ENCODE peak calls at places on chromosomes 6 and 20, in eight cellular contexts. C is vagina, E is PC-3, Y is A549, F is upper lobe of right lung, W is suprapubic skin, I is adrenal gland, G is left lung. Q is an unnamed sample. For H3K4me1, the result is how much of the 10 kb centered on the place peaks cover.

GRCh38 chr6:89375427-89375868 is 22.9 kb upstream of the UBE2J1 start:
- DNase-seq in C (no peak), G (peak), W (no peak), I (peak), E (peak), Y (peak), F (peak), Q (no peak)

GRCh38 chr20:15364781-15365180 is 1027.4 kb upstream of the FLRT3 start:
- DNase-seq in C (no peak), F (no peak), W (no peak), I (no peak), E (no peak), Y (no peak), G (no peak), Q (no peak)

GRCh38 chr6:134196568-134197301 is 121.2 kb downstream of the SGK1 start:
- DNase-seq in E (peak), C (no peak), W (no peak), I (no peak), G (no peak), Y (no peak), F (no peak), Q (no peak)

GRCh38 chr20:9515211-9515580 is 806 bp downstream of the LAMP5 start:
- DNase-seq in F (no peak), I (no peak), C (no peak), G (no peak), W (no peak), Y (no peak), E (no peak), Q (no peak)

GRCh38 chr20:46551508-46552280 is 1.2 kb upstream of the OCSTAMP start:
- DNase-seq in C (no peak), G (no peak), F (no peak), W (no peak), Y (no peak), I (no peak), E (no peak), Q (no peak)

GRCh38 chr6:72363844-72364740 is 257.8 kb upstream of the KCNQ5 start:
- DNase-seq in F (no peak), E (peak), Y (peak), W (no peak), G (peak), C (no peak), I (no peak), Q (no peak)

GRCh38 chr6:30741789-30742315 is 635 bp downstream of the FLOT1 start:
- DNase-seq in C (no peak), I (peak), W (no peak), Y (no peak), E (peak), G (no peak), F (no peak), Q (no peak)

GRCh38 chr6:90168693-90169131 is 127.9 kb downstream of the BACH2 start:
- DNase-seq in F (no peak), C (no peak), E (peak), Y (no peak), I (no peak), G (no peak), W (no peak), Q (no peak)

GRCh38 chr20:4303136-4303535 is 287.8 kb upstream of the RNF24 start:
- DNase-seq in F (no peak), E (no peak), G (no peak), Y (no peak), I (no peak), W (no peak), C (no peak), Q (no peak)

GRCh38 chr6:134774244-134774643 is 175.7 kb downstream of the ALDH8A1 start:
- DNase-seq in E (peak), I (no peak), G (no peak), Y (no peak), W (no peak), C (no peak), F (no peak), Q (no peak)

GRCh38 chr20:11958852-11959251 is 41.2 kb downstream of the BTBD3 start:
- DNase-seq in W (no peak), F (no peak), C (no peak), G (no peak), E (no peak), I (no peak), Y (no peak), Q (peak)

GRCh38 chr6:164097056-164097455 is 682.5 kb downstream of the QKI start:
- DNase-seq in F (no peak), E (no peak), C (no peak), W (no peak), I (no peak), Y (no peak), G (no peak), Q (no peak)

GRCh38 chr20:61803903-61804804 is 261.5 kb downstream of the TAF4 start:
- DNase-seq in W (no peak), Y (no peak), E (no peak), G (no peak), F (peak), I (no peak), C (no peak), Q (peak)

GRCh38 chr20:61801857-61802442 is 263.7 kb downstream of the TAF4 start:
- DNase-seq in E (no peak), C (no peak), W (no peak), I (no peak), G (no peak), F (peak), Y (no peak), Q (no peak)

GRCh38 chr20:61803416-61803902 is 262.2 kb downstream of the TAF4 start:
- DNase-seq in W (no peak), F (peak), Y (no peak), I (no peak), C (no peak), E (no peak), G (no peak), Q (no peak)

GRCh38 chr20:61801428-61801827 is 264.3 kb downstream of the TAF4 start:
- DNase-seq in F (no peak), C (no peak), W (no peak), Y (no peak), G (no peak), I (no peak), E (no peak), Q (no peak)

GRCh38 chr20:61802721-61803311 is 262.9 kb downstream of the TAF4 start:
- DNase-seq in I (no peak), E (no peak), Y (no peak), W (no peak), C (no peak), G (no peak), F (peak), Q (no peak)
- H3K4me1 ChIP-seq in I (under half), E (under half), Y (under half), W (under half), C (under half), G (under half), F (under half), Q (under half)

DNA sequence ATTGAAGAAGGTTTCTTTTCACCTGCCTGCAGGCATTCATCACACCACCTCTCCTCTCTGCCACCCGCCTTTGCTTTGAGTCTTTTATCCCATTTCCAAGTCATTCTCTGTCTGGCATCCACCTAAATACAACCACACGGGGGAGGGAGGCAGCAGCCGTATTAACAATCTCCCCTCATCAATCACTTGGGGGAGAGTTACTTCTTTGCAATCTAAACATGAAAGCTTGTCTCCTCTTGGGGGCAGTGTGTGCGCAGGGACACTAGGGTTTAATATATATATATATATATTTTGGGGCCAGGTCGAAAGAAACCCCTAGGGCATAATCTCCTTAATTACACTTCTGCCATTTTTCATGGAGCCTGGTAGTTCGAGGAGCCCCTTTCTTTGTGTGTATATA is 214.5 kb downstream of the TSHZ2 start:
- DNase-seq in G (no peak), F (no peak), I (no peak), C (no peak), Y (no peak), W (no peak), E (peak), Q (no peak)
- TF ChIP-seq CTCF in G (no peak), F (no peak), I (no peak), C (no peak), Y (no peak), W (no peak), E (peak), Q (no peak)

GRCh38 chr6:168318579-168319278 is 848 bp downstream of the DACT2 start:
- DNase-seq in Y (no peak), G (no peak), W (no peak), C (no peak), F (no peak), E (no peak), I (no peak), Q (no peak)
- H3K4me3 ChIP-seq in Y (peak), G (peak), W (peak), C (peak), F (peak), E (no peak), I (peak), Q (peak)

DNA sequence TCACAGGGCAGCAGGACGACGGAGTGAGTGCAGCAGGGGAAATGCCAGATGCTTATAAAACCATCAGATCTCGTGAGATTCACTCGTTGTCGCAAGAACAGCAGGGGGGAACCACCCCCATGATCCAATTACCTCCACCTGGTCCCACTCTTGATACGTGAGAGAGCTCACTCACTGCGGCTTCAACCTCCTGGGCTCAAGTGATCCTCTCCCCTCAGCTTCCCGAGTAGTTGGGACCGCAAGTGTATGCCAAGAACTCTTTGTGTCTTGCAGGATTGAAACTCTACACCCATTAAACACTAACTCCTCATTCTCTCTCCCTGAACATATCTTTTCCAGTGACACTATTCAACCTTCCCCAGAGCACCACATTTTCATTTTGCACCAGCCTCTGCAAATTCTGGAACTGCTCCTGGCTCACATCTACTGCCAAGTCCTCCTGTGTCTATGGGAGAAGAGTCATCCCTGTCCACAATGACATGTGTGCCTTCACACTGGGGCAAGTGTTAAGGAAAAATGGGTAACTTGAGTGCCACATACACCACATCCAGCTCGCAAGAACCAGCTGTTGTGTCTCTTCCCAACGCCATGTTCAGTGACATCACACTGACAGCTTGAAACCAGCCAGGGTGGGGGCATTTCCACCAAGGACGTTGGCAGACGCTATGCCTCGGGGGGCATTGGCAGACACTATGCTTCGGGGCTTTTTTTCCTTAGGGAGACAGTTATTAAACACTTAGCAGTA is 14.7 kb upstream of the TAF4 start:
- DNase-seq in F (no peak), I (no peak), E (no peak), C (no peak), W (no peak), G (no peak), Y (no peak), Q (no peak)
- H3K4me1 ChIP-seq in F (under half), I (under half), E (under half), C (under half), W (under half), G (under half), Y (under half), Q (under half)

GRCh38 chr6:109743739-109744138 is 52.6 kb downstream of the FIG4 start:
- DNase-seq in G (no peak), E (peak), C (no peak), Y (no peak), W (no peak), F (no peak), I (peak), Q (no peak)
- TF ChIP-seq CTCF in G (no peak), E (no peak), C (no peak), Y (no peak), W (no peak), F (no peak), I (no peak), Q (no peak)

Q was measured in testis.